ENCODE peak calls at places on chromosomes 16 and 17, in five cellular contexts. X is HFFc6, Y is cardiac fibroblast, S is fibroblast of pulmonary artery, Z is upper lobe of right lung. W is an unnamed sample.

GRCh38 chr16:4624827-4625616 is 396 bp downstream of the MGRN1 start:
- DNase-seq in X (peak), S (peak), Z (peak), Y (peak), W (peak)

GRCh38 chr16:85637808-85638186 is 24.7 kb downstream of the GSE1 start:
- DNase-seq in Z (peak), X (no peak), S (no peak), Y (no peak), W (no peak)

GRCh38 chr16:79607587-79607986 is 7.0 kb upstream of the MAF start:
- DNase-seq in S (peak), X (no peak), Y (peak), Z (no peak), W (peak)

GRCh38 chr16:57413301-57413730 is 8.7 kb downstream of the CCL17 start:
- DNase-seq in Y (no peak), Z (no peak), X (no peak), S (no peak), W (no peak)

GRCh38 chr16:85490971-85491771 is 122.0 kb upstream of the GSE1 start:
- DNase-seq in Y (no peak), X (no peak), S (no peak), Z (no peak), W (no peak)

GRCh38 chr17:33013596-33014375 is 22.1 kb downstream of the SPACA3 start:
- DNase-seq in X (no peak), S (no peak), Z (no peak), Y (no peak), W (no peak)

GRCh38 chr17:21463779-21464407 is 87.7 kb downstream of the KCNJ12 start:
- DNase-seq in X (no peak), Y (no peak), Z (no peak), S (no peak), W (no peak)

GRCh38 chr16:19338335-19338734 is 52.8 kb downstream of the CLEC19A start:
- DNase-seq in Z (no peak), S (no peak), Y (no peak), X (no peak), W (no peak)

GRCh38 chr16:27785307-27785678 is 235.3 kb downstream of the KATNIP start:
- DNase-seq in Z (no peak), X (no peak), Y (no peak), S (no peak), W (no peak)

GRCh38 chr17:77363821-77364361 is 223.1 kb downstream of the SEC14L1 start:
- DNase-seq in S (peak), X (no peak), Y (peak), Z (peak), W (no peak)

GRCh38 chr16:85393674-85394510 is 219.2 kb upstream of the GSE1 start:
- DNase-seq in Y (peak), Z (peak), X (peak), S (peak), W (peak)

GRCh38 chr16:74304164-74304834 is 7.7 kb downstream of the PSMD7 start:
- DNase-seq in X (no peak), Z (no peak), Y (peak), S (peak), W (no peak)

GRCh38 chr17:37717627-37718382 is 27.1 kb downstream of the HNF1B start:
- DNase-seq in Y (no peak), X (no peak), S (peak), Z (peak), W (peak)

GRCh38 chr17:55263565-55264272 is 1.0 kb upstream of the HLF start:
- DNase-seq in S (no peak), Y (no peak), X (no peak), Z (no peak), W (no peak)

GRCh38 chr16:1272453-1273198 is 16.8 kb downstream of the TPSD1 start:
- DNase-seq in X (no peak), S (no peak), Z (no peak), Y (no peak), W (no peak)
- TF ChIP-seq CTCF in X (no peak), S (no peak), Z (no peak), Y (no peak), W (no peak)

GRCh38 chr16:81994485-81994884 is 16.8 kb downstream of the SDR42E1 start:
- DNase-seq in X (no peak), Y (no peak), Z (no peak), S (no peak), W (no peak)

GRCh38 chr16:81997738-81998137 is 13.5 kb downstream of the SDR42E1 start:
- DNase-seq in X (peak), S (peak), Y (peak), Z (no peak), W (peak)

GRCh38 chr16:81995651-81996050 is 15.6 kb downstream of the SDR42E1 start:
- DNase-seq in X (no peak), S (peak), Y (no peak), Z (no peak), W (no peak)

GRCh38 chr16:82002831-82003230 is 8.4 kb downstream of the SDR42E1 start:
- DNase-seq in Y (no peak), S (no peak), X (no peak), Z (no peak), W (no peak)

DNA sequence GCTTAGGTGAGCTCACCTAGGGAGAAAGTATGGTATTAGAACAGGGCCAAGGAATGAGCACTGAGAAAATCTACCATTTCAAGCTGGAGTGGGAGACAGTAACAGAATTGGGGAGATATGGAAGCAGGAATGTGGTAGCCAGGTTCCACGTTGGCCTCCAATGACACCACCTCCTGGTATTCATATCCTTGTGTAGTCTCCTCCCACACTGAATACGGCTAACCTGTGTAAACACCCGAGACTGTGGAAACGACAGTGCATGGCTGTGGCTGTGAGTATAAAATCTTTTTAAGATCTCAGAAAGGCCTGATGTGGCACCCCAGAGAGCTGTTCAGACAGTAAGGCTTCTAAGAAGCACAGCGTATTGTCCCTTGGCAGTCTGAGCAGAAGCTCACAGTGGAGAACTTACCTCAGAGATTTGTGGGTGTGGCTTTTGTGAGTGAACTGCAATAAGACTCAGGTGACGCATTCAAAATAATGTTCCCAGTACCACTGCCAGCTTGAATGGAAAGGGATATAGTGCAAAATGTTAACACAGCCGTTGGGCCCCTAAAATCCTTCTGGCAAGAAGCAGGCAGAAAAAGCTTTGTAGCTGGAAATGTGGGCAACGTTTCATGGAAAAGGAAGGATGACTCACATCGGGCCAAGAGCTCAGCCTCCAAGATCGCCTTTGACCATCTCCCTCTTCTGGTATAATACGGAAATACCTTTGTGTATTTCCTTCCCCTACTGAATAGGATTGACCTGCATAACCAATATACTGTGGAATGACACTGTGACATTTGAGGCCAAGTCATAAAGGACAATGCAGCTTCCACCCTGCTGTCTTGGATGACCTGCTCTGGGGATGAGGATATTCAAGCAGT is 14.4 kb downstream of the SDR42E1 start:
- DNase-seq in S (peak), X (peak), Z (no peak), Y (peak), W (peak)
- TF ChIP-seq CTCF in S (peak), X (peak), Z (peak), Y (peak), W (peak)

GRCh38 chr17:63529711-63530556 is 6.8 kb downstream of the KCNH6 start:
- DNase-seq in Y (no peak), Z (no peak), X (no peak), S (no peak), W (no peak)
- TF ChIP-seq CTCF in Y (no peak), Z (no peak), X (no peak), S (no peak), W (no peak)

DNA sequence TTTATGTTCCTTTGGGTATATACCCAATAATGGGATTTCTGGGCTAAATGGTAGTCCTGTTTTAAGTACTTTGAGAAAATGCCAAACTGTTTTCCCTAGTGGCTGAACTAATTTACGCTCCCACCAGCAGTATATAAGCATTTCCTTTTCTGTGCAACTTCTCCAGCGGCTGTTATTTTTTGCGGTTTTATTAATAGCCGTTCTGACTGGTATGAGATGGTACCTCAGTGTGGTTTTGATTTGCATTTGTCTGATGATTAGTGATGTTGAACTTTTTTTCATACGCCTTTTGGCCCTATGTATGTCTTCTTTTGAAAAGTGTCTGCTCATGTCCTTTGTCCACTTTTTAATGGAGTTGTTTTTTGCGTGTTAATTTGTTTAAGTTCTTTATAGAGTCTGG is 25.8 kb upstream of the TEKT1 start:
- DNase-seq in Z (no peak), Y (no peak), S (no peak), X (no peak), W (no peak)
- TF ChIP-seq CTCF in Z (no peak), Y (no peak), S (no peak), X (no peak), W (no peak)

GRCh38 chr16:66516808-66517585 is 32.9 kb downstream of the TK2 start:
- DNase-seq in Z (peak), S (peak), X (peak), Y (peak), W (peak)
- TF ChIP-seq CTCF in Z (no peak), S (no peak), X (no peak), Y (no peak), W (no peak)

GRCh38 chr17:64128787-64129514 is 993 bp downstream of the ERN1 start:
- DNase-seq in Y (peak), Z (no peak), S (peak), X (peak), W (peak)

GRCh38 chr17:64131606-64132270 is 1.8 kb upstream of the ERN1 start:
- DNase-seq in X (no peak), Y (no peak), S (no peak), Z (no peak), W (no peak)

GRCh38 chr17:64129515-64129764 is 504 bp downstream of the ERN1 start:
- DNase-seq in S (no peak), Z (no peak), Y (no peak), X (no peak), W (no peak)

GRCh38 chr17:64129765-64130558 is at the start of gene ERN1:
- DNase-seq in Y (peak), X (peak), Z (peak), S (peak), W (peak)

DNA sequence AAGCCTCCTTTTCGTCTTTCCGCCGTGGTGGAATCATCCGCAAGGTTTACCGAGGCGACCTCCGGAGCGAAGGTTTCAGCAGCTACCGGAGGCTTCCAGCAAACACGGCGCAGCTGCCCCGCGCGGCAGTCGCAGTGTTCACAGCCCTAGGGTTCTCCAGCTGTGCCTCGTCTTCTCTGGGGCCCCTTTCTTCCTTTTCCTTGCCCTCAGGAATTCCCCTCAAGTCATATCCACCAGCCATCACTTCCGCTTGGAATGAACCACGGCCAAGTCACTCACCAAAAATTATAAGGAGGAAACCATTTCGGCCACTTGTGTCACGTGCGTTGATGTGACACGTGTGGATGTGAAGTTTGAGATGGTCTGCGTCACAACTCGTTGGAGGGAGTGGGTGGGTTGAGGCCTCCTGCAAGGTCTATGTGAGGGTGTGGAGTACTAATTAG is 636 bp upstream of the ERN1 start:
- DNase-seq in X (peak), Z (peak), Y (peak), S (peak), W (peak)
- TF ChIP-seq CTCF in X (no peak), Z (no peak), Y (peak), S (no peak), W (no peak)